ENCODE peak calls at places on chromosomes 11 and 22, in eight cellular contexts. D is tibial artery, O is fibroblast of lung, T is left lung, B is fibroblast of villous mesenchyme, G is endodermal cell, S is GM13977, I is lower leg skin. J is an unnamed sample.

GRCh38 chr22:25569983-25570382 is 5.5 kb downstream of the GRK3 start:
- DNase-seq in D (no peak), O (no peak), T (no peak), B (no peak), G (no peak), S (no peak), I (no peak), J (no peak)

GRCh38 chr11:120659076-120659475 is 147.5 kb downstream of the GRIK4 start:
- DNase-seq in D (no peak), O (no peak), T (no peak), B (no peak), G (no peak), S (no peak), I (no peak), J (no peak)

GRCh38 chr22:37401401-37401859 is 25.8 kb downstream of the ELFN2 start:
- DNase-seq in D (no peak), O (peak; percentile 73), T (no peak), B (peak; percentile 64), G (no peak), S (no peak), I (no peak), J (peak; percentile 93)

GRCh38 chr11:76173663-76174062 is 32.6 kb downstream of the WNT11 start:
- DNase-seq in D (no peak), O (no peak), T (no peak), B (no peak), G (no peak), S (no peak), I (no peak), J (no peak)

GRCh38 chr22:46971141-46971775 is 208.8 kb downstream of the TBC1D22A start:
- DNase-seq in D (no peak), O (peak; percentile 52), T (no peak), B (peak; percentile 74), G (peak; percentile 51), S (no peak), I (peak; percentile 66), J (peak; percentile 75)

GRCh38 chr11:70106757-70107156 is 28.6 kb downstream of the ANO1 start:
- DNase-seq in D (no peak), O (no peak), T (no peak), B (no peak), G (no peak), S (no peak), I (no peak), J (no peak)

GRCh38 chr11:8639655-8640054 is 42.8 kb downstream of the TRIM66 start:
- DNase-seq in D (no peak), O (no peak), T (no peak), B (no peak), G (no peak), S (no peak), I (no peak), J (no peak)

GRCh38 chr11:128422576-128423370 is 164.6 kb downstream of the ETS1 start:
- DNase-seq in D (no peak), O (no peak), T (no peak), B (no peak), G (peak; percentile 61), S (no peak), I (no peak), J (no peak)

GRCh38 chr11:110199184-110199981 is 97.0 kb downstream of the RDX start:
- DNase-seq in D (no peak), O (peak; percentile 74), T (no peak), B (peak; percentile 85), G (peak; percentile 37), S (no peak), I (peak; percentile 34), J (peak; percentile 85)

GRCh38 chr11:93082900-93083299 is 113.4 kb downstream of the MTNR1B start:
- DNase-seq in D (no peak), O (no peak), T (no peak), B (no peak), G (no peak), S (no peak), I (no peak), J (no peak)

GRCh38 chr11:93089474-93090102 is 108.2 kb downstream of the SLC36A4 start:
- DNase-seq in D (peak; percentile 35), O (peak; percentile 62), T (no peak), B (peak; percentile 38), G (peak; percentile 81), S (peak; percentile 13), I (no peak), J (peak; percentile 87)

GRCh38 chr11:93080146-93080759 is 110.8 kb downstream of the MTNR1B start:
- DNase-seq in D (no peak), O (no peak), T (no peak), B (no peak), G (no peak), S (no peak), I (no peak), J (no peak)

GRCh38 chr11:93081694-93082093 is 112.2 kb downstream of the MTNR1B start:
- DNase-seq in D (no peak), O (no peak), T (no peak), B (no peak), G (peak; percentile 82), S (no peak), I (no peak), J (no peak)

DNA sequence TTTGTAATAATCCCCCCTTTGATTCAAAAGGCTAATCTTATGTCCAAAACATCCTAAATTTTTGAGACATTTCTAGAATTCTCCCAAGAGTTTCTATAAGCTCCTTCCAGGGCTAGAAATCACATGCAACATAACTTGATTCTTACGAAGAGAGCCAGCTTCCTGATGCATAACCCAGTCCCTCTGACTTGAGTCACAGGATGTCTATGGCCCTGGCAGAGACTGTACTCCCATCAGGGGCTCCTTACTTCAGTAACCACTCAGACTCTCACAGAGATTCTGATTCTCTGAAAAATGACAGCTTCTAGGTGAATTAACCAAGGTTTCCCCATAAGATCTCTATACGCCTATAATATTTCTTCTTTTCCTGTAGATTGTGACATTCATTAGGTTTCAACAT is 112.7 kb downstream of the SLC36A4 start:
- DNase-seq in D (no peak), O (no peak), T (no peak), B (no peak), G (no peak), S (no peak), I (no peak), J (peak; percentile 16)
- TF ChIP-seq CTCF in D (no peak), O (no peak), T (no peak), B (no peak), G (no peak), S (no peak), I (no peak), J (no peak)

DNA sequence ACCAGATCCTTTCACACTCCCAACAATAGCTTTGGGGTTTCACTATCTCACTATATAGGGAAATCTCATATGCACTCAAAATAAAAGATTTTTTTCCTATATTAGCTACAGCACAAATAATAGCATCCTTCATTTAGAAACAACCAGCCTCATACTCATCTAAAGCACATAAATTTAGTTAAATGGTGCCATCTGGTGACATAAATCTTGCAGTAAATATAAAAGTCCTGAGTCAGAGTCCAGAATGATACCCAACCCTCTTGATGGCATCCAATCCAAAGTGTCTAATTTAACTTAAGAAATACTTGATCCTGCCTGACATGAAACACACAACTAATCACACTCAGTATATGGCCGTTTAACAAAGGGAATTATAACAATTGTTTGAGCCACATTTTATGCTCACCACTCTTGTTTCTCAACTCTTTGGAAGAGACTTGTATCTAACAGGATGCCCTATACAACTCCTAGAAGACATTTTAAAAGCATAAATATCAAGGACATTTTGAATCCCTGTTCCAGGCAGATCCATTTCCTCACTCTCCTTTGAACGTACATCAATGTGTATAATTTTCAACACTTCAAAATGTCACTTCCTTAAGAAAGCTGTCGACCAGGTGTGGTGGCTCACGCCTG is 36.2 kb downstream of the DLG2 start:
- DNase-seq in D (no peak), O (peak; percentile 42), T (no peak), B (peak; percentile 21), G (no peak), S (peak; percentile 8), I (no peak), J (peak; percentile 66)
- TF ChIP-seq CTCF in D (peak; percentile 8), O (no peak), T (no peak), B (peak; percentile 9), G (peak; percentile 74), S (peak; percentile 29), I (no peak), J (peak; percentile 31)

GRCh38 chr22:34688825-34689224 is 377.1 kb upstream of the ISX start:
- DNase-seq in D (no peak), O (no peak), T (no peak), B (no peak), G (no peak), S (no peak), I (no peak), J (no peak)
- TF ChIP-seq CTCF in D (no peak), O (no peak), T (no peak), B (no peak), G (peak; percentile 58), S (no peak), I (no peak), J (no peak)

GRCh38 chr11:116071241-116071640 is 567.0 kb upstream of the CADM1 start:
- DNase-seq in D (no peak), O (no peak), T (no peak), B (no peak), G (no peak), S (no peak), I (no peak), J (no peak)

GRCh38 chr11:116070555-116070954 is 566.3 kb upstream of the CADM1 start:
- DNase-seq in D (no peak), O (no peak), T (no peak), B (no peak), G (no peak), S (no peak), I (no peak), J (no peak)

GRCh38 chr11:116072133-116072532 is 567.9 kb upstream of the CADM1 start:
- DNase-seq in D (no peak), O (no peak), T (no peak), B (no peak), G (peak; percentile 80), S (no peak), I (peak; percentile 15), J (no peak)

GRCh38 chr11:116073854-116074837 is 569.9 kb upstream of the CADM1 start:
- DNase-seq in D (no peak), O (no peak), T (no peak), B (no peak), G (peak; percentile 58), S (peak; percentile 67), I (peak; percentile 78), J (peak; percentile 0)

DNA sequence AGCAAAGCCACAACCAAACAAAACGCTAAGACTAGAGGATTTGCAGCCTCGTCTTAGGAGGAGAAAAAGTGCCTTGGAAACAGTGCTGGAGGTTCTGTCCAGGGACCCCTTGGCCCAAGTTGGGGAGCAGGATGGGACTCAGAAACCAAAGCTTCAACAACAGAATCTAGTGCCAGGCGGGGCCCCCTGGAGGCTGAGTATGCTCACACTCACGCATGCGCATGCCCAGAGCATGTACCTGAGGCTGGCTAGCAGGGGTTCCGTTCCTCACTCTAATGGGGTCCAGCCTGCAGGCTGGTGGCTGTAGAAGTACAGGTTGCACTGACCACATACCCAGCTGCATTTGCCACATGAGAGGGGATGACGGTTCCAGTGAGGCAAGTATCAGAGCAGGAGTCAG is 568.6 kb upstream of the CADM1 start:
- DNase-seq in D (no peak), O (no peak), T (no peak), B (no peak), G (peak; percentile 87), S (peak; percentile 18), I (peak; percentile 40), J (no peak)
- TF ChIP-seq CTCF in D (no peak), O (no peak), T (no peak), B (no peak), G (peak; percentile 73), S (peak; percentile 37), I (no peak), J (no peak)

DNA sequence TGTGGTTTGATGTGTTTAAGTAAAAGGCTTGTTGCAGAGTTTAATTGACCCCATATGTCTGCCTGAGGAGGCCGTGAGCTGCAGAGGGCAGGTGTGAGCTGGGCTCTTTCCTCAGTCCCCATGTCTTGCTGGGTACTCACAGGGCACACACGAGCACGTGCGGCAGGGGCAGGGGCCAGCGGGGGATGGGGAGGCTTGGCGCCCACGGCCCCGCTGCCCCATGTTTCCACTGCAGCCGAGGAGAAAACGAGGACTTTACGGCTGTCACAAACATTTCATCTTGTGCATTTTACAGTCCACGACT is 24.7 kb upstream of the CCDC188 start:
- DNase-seq in D (no peak), O (no peak), T (no peak), B (peak; percentile 13), G (no peak), S (no peak), I (no peak), J (no peak)
- TF ChIP-seq CTCF in D (no peak), O (no peak), T (no peak), B (no peak), G (no peak), S (no peak), I (no peak), J (no peak)

J was measured in choroid plexus epithelial cell.